ENCODE peak calls at places on chromosomes 4 and X, in four cellular contexts. W is activated CD4-positive, alpha-beta T cell treated with anti-CD3 and anti-CD28 coated beads, Interleukin-2, amount 50 U/mL, for 1 hour; D is stimulated activated naive B cell treated with anti-CD40 and anti-IgM and Interleukin-4, amounts not matched to agents 10 μg/mL and 1 μg/mL and 100 μg/mL, for 72 hours; X is NCI-H2081 treated with DMSO at 0.1 percent for 48 hours. V is an unnamed sample.

GRCh38 chr4:102610007-102610406 is 108.8 kb downstream of the NFKB1 start:
- DNase-seq in W (no peak), D (no peak), X (no peak), V (no peak)

GRCh38 chrX:68985135-68985725 is 156.4 kb downstream of the EFNB1 start:
- DNase-seq in W (no peak), D (no peak), X (no peak), V (no peak)

GRCh38 chrX:40366661-40367060 is 214.1 kb upstream of the ATP6AP2 start:
- DNase-seq in W (no peak), D (no peak), X (no peak), V (peak; percentile 23)

GRCh38 chrX:153828723-153829548 is 1.4 kb downstream of the PDZD4 start:
- DNase-seq in W (no peak), D (no peak), X (no peak), V (no peak)

GRCh38 chrX:102154900-102155805 is 624 bp downstream of the BEX5 start:
- DNase-seq in W (peak; percentile 6), D (no peak), X (no peak), V (no peak)

GRCh38 chrX:44872319-44872816 is 620 bp upstream of the KDM6A start:
- DNase-seq in W (peak; percentile 18), D (no peak), X (no peak), V (peak; percentile 69)

GRCh38 chrX:44352739-44353138 is 9.3 kb upstream of the EFHC2 start:
- DNase-seq in W (no peak), D (no peak), X (no peak), V (no peak)

GRCh38 chrX:51876441-51876840 is 17.0 kb upstream of the MAGED1 start:
- DNase-seq in W (no peak), D (no peak), X (no peak), V (peak; percentile 15)

GRCh38 chrX:32987139-32987538 is 224.2 kb downstream of the DMD start:
- DNase-seq in W (no peak), D (no peak), X (no peak), V (no peak)

GRCh38 chr4:174317531-174317930 is 33.8 kb downstream of the CEP44 start:
- DNase-seq in W (no peak), D (no peak), X (no peak), V (no peak)

GRCh38 chrX:113522814-113523213 is 682.2 kb upstream of the AMOT start:
- DNase-seq in W (no peak), D (peak; percentile 10), X (no peak), V (no peak)

GRCh38 chr4:118941149-118941548 is 52.5 kb downstream of the SYNPO2 start:
- DNase-seq in W (no peak), D (no peak), X (no peak), V (no peak)

GRCh38 chr4:7924163-7924562 is 15.5 kb downstream of the AFAP1 start:
- DNase-seq in W (no peak), D (no peak), X (no peak), V (no peak)

GRCh38 chr4:188971125-188971524 is 831.9 kb downstream of the TRIML1 start:
- DNase-seq in W (no peak), D (no peak), X (no peak), V (no peak)

GRCh38 chr4:135319685-135320084 is 1118.1 kb upstream of the PABPC4L start:
- DNase-seq in W (no peak), D (no peak), X (no peak), V (no peak)

GRCh38 chrX:153727108-153727931 is 2.7 kb downstream of the ABCD1 start:
- DNase-seq in W (no peak), D (no peak), X (no peak), V (peak; percentile 39)

GRCh38 chr4:37895271-37895670 is 4.4 kb downstream of the TBC1D1 start:
- DNase-seq in W (no peak), D (no peak), X (no peak), V (no peak)